ENCODE peak calls at places on chromosomes 13 and 19, in four cellular contexts. K is cardiac muscle cell; R is germinal center; W is activated CD4-positive, alpha-beta T cell treated with anti-CD3 and anti-CD28 coated beads for 1 hour. L is an unnamed sample.
A peak's percentile ranks its signal among the peaks of the same experiment; 100 is the strongest.

GRCh38 chr19:21569497-21569870 is 64.1 kb downstream of the ZNF429 start:
- DNase-seq in K (no peak), R (no peak), W (peak; percentile 49), L (no peak)

GRCh38 chr19:16482745-16483144 is 11.0 kb upstream of the EPS15L1 start:
- DNase-seq in K (no peak), R (no peak), W (no peak), L (no peak)

GRCh38 chr19:40588926-40589569 is 12.1 kb upstream of the LTBP4 start:
- DNase-seq in K (no peak), R (no peak), W (no peak), L (no peak)

GRCh38 chr13:41633776-41634175 is 176.4 kb downstream of the RGCC start:
- DNase-seq in K (no peak), R (no peak), W (no peak), L (no peak)

GRCh38 chr13:59533561-59534337 is 630.0 kb downstream of the DIAPH3 start:
- DNase-seq in K (no peak), R (no peak), W (no peak), L (no peak)

GRCh38 chr19:45097776-45098520 is 5.0 kb downstream of the PPP1R37 start:
- DNase-seq in K (no peak), R (no peak), W (no peak), L (no peak)

GRCh38 chr13:32984857-32985626 is 31.2 kb upstream of the KL start:
- DNase-seq in K (no peak), R (no peak), W (no peak), L (no peak)

GRCh38 chr19:31749231-31749630 is 400.0 kb upstream of the TSHZ3 start:
- DNase-seq in K (no peak), R (no peak), W (no peak), L (no peak)

GRCh38 chr19:13796301-13797057 is 1.2 kb downstream of the ZSWIM4 start:
- DNase-seq in K (no peak), R (no peak), W (no peak), L (no peak)

GRCh38 chr19:38003427-38004099 is 96.6 kb downstream of the SIPA1L3 start:
- DNase-seq in K (peak; percentile 36), R (peak; percentile 7), W (no peak), L (peak; percentile 9)

GRCh38 chr13:114264886-114265611 is 16.4 kb upstream of the UPF3A start:
- DNase-seq in K (no peak), R (no peak), W (no peak), L (no peak)

GRCh38 chr19:28541602-28542393 is 671.2 kb downstream of the UQCRFS1 start:
- DNase-seq in K (no peak), R (no peak), W (no peak), L (no peak)

GRCh38 chr13:43757266-43757665 is 29.5 kb downstream of the ENOX1 start:
- DNase-seq in K (no peak), R (no peak), W (no peak), L (peak; percentile 6)

GRCh38 chr19:48606463-48607358 is at the start of gene SPACA4:
- DNase-seq in K (no peak), R (no peak), W (no peak), L (no peak)

GRCh38 chr13:107170270-107170931 is 602.5 kb upstream of the ARGLU1 start:
- DNase-seq in K (no peak), R (no peak), W (no peak), L (peak; percentile 39)

GRCh38 chr13:99218969-99219368 is 18.3 kb downstream of the UBAC2 start:
- DNase-seq in K (no peak), R (no peak), W (peak; percentile 47), L (no peak)

GRCh38 chr13:45714170-45714569 is 12.1 kb downstream of the CBY2 start:
- DNase-seq in K (no peak), R (no peak), W (no peak), L (no peak)